ENCODE peak calls at places on chromosomes 2 and 18, in four cellular contexts. One of them, this sample, is unnamed.
A peak's percentile ranks its signal among the peaks of the same experiment; 100 is the strongest.

GRCh38 chr2:162123806-162124758 is 28.0 kb downstream of the GCG start:
- DNase-seq in cardiac fibroblast: peak; percentile 86
- DNase-seq in ovary: no peak
- DNase-seq in AG09319: no peak
- DNase-seq in this sample: no peak

GRCh38 chr2:69013123-69013836 is at the start of gene ANTXR1:
- DNase-seq in cardiac fibroblast: peak; percentile 83
- DNase-seq in ovary: peak; percentile 79
- DNase-seq in AG09319: no peak
- DNase-seq in this sample: peak; percentile 42

GRCh38 chr18:23238152-23238531 is 102.9 kb downstream of the CABLES1 start:
- DNase-seq in cardiac fibroblast: peak; percentile 91
- DNase-seq in AG09319: no peak
- DNase-seq in ovary: no peak
- DNase-seq in this sample: peak; percentile 11

GRCh38 chr2:234469251-234469845 is 27.5 kb downstream of the ARL4C start:
- DNase-seq in AG09319: no peak
- DNase-seq in cardiac fibroblast: no peak
- DNase-seq in ovary: no peak
- DNase-seq in this sample: no peak

GRCh38 chr2:232075080-232075479 is 113.6 kb downstream of the DIS3L2 start:
- DNase-seq in cardiac fibroblast: peak; percentile 73
- DNase-seq in AG09319: no peak
- DNase-seq in ovary: no peak
- DNase-seq in this sample: no peak

GRCh38 chr2:127621981-127622431 is 23.9 kb upstream of the GPR17 start:
- DNase-seq in AG09319: no peak
- DNase-seq in ovary: no peak
- DNase-seq in cardiac fibroblast: no peak
- DNase-seq in this sample: no peak

GRCh38 chr2:20035961-20036666 is 15.3 kb downstream of the LAPTM4A start:
- DNase-seq in ovary: no peak
- DNase-seq in cardiac fibroblast: no peak
- DNase-seq in AG09319: no peak
- DNase-seq in this sample: no peak

GRCh38 chr2:239296020-239296932 is 104.5 kb downstream of the HDAC4 start:
- DNase-seq in ovary: peak; percentile 20
- DNase-seq in AG09319: no peak
- DNase-seq in cardiac fibroblast: no peak
- DNase-seq in this sample: peak; percentile 36

GRCh38 chr18:8735274-8735673 is 29.9 kb downstream of the MTCL1 start:
- DNase-seq in AG09319: no peak
- DNase-seq in cardiac fibroblast: no peak
- DNase-seq in ovary: no peak
- DNase-seq in this sample: no peak

GRCh38 chr2:128362186-128362888 is 43.7 kb upstream of the HS6ST1 start:
- DNase-seq in cardiac fibroblast: no peak
- DNase-seq in AG09319: no peak
- DNase-seq in ovary: no peak
- DNase-seq in this sample: no peak

GRCh38 chr2:234290671-234291070 is 206.2 kb downstream of the ARL4C start:
- DNase-seq in cardiac fibroblast: no peak
- DNase-seq in ovary: no peak
- DNase-seq in AG09319: no peak
- DNase-seq in this sample: no peak

GRCh38 chr2:47070920-47071824 is 83.9 kb downstream of the STPG4 start:
- DNase-seq in AG09319: no peak
- DNase-seq in ovary: peak; percentile 63
- DNase-seq in cardiac fibroblast: peak; percentile 94
- DNase-seq in this sample: no peak

GRCh38 chr2:8437949-8438400 is 243.9 kb upstream of the ID2 start:
- DNase-seq in cardiac fibroblast: no peak
- DNase-seq in ovary: no peak
- DNase-seq in AG09319: no peak
- DNase-seq in this sample: no peak

GRCh38 chr2:126811101-126811500 is 87.6 kb upstream of the TEX51 start:
- DNase-seq in cardiac fibroblast: no peak
- DNase-seq in ovary: no peak
- DNase-seq in AG09319: no peak
- DNase-seq in this sample: no peak

GRCh38 chr2:117958186-117958585 is 55.7 kb downstream of the CCDC93 start:
- DNase-seq in AG09319: peak; percentile 81
- DNase-seq in cardiac fibroblast: peak; percentile 88
- DNase-seq in ovary: no peak
- DNase-seq in this sample: no peak

GRCh38 chr2:33264766-33265165 is 211.7 kb upstream of the RASGRP3 start:
- DNase-seq in cardiac fibroblast: peak; percentile 32
- DNase-seq in AG09319: no peak
- DNase-seq in ovary: no peak
- DNase-seq in this sample: no peak

GRCh38 chr2:100781523-100782375 is 38.2 kb upstream of the NPAS2 start:
- DNase-seq in cardiac fibroblast: no peak
- DNase-seq in AG09319: no peak
- DNase-seq in ovary: no peak
- DNase-seq in this sample: no peak

GRCh38 chr18:37419272-37419671 is 146.3 kb downstream of the CELF4 start:
- DNase-seq in AG09319: no peak
- DNase-seq in cardiac fibroblast: no peak
- DNase-seq in ovary: no peak
- DNase-seq in this sample: no peak

GRCh38 chr2:46871976-46872381 is 43.6 kb downstream of the MCFD2 start:
- DNase-seq in AG09319: no peak
- DNase-seq in cardiac fibroblast: no peak
- DNase-seq in ovary: no peak
- DNase-seq in this sample: no peak

GRCh38 chr2:38635139-38635538 is 30.8 kb upstream of the GALM start:
- DNase-seq in AG09319: no peak
- DNase-seq in ovary: no peak
- DNase-seq in cardiac fibroblast: no peak
- DNase-seq in this sample: no peak

GRCh38 chr2:216372761-216373291 is 543 bp upstream of the MARCHF4 start:
- DNase-seq in ovary: no peak
- DNase-seq in cardiac fibroblast: peak; percentile 94
- DNase-seq in AG09319: peak; percentile 16
- DNase-seq in this sample: no peak

GRCh38 chr2:39266139-39266805 is 22.5 kb upstream of the CDKL4 start:
- DNase-seq in cardiac fibroblast: peak; percentile 24
- DNase-seq in ovary: no peak
- DNase-seq in AG09319: no peak
- DNase-seq in this sample: no peak

GRCh38 chr2:47602996-47603395 is 179.9 kb upstream of the MSH6 start:
- DNase-seq in cardiac fibroblast: peak; percentile 33
- DNase-seq in AG09319: no peak
- DNase-seq in ovary: no peak
- DNase-seq in this sample: no peak

GRCh38 chr18:21741511-21742322 is 1.1 kb downstream of the MIB1 start:
- DNase-seq in ovary: peak; percentile 69
- DNase-seq in AG09319: no peak
- DNase-seq in cardiac fibroblast: peak; percentile 23
- DNase-seq in this sample: no peak

GRCh38 chr2:66547113-66547512 is 112.2 kb downstream of the MEIS1 start:
- DNase-seq in AG09319: no peak
- DNase-seq in cardiac fibroblast: peak; percentile 38
- DNase-seq in ovary: no peak
- DNase-seq in this sample: no peak

GRCh38 chr2:102042196-102043041 is 50.7 kb downstream of the IL1R2 start:
- DNase-seq in ovary: no peak
- DNase-seq in cardiac fibroblast: no peak
- DNase-seq in AG09319: no peak
- DNase-seq in this sample: no peak

GRCh38 chr2:49940616-49941015 is 786.3 kb upstream of the FSHR start:
- DNase-seq in cardiac fibroblast: no peak
- DNase-seq in ovary: no peak
- DNase-seq in AG09319: no peak
- DNase-seq in this sample: no peak

GRCh38 chr2:96869824-96870630 is at the start of gene SEMA4C:
- DNase-seq in cardiac fibroblast: peak; percentile 31
- DNase-seq in AG09319: no peak
- DNase-seq in ovary: peak; percentile 82
- DNase-seq in this sample: peak; percentile 62

GRCh38 chr18:34866739-34867138 is 156.6 kb downstream of the DTNA start:
- DNase-seq in AG09319: no peak
- DNase-seq in cardiac fibroblast: peak; percentile 42
- DNase-seq in ovary: no peak
- DNase-seq in this sample: no peak

GRCh38 chr18:34864836-34865497 is 154.9 kb downstream of the DTNA start:
- DNase-seq in cardiac fibroblast: no peak
- DNase-seq in AG09319: no peak
- DNase-seq in ovary: no peak
- DNase-seq in this sample: no peak

GRCh38 chr18:34870916-34871315 is 160.8 kb downstream of the DTNA start:
- DNase-seq in AG09319: no peak
- DNase-seq in ovary: no peak
- DNase-seq in cardiac fibroblast: no peak
- DNase-seq in this sample: no peak

GRCh38 chr18:34866310-34866709 is 156.2 kb downstream of the DTNA start:
- DNase-seq in AG09319: no peak
- DNase-seq in cardiac fibroblast: no peak
- DNase-seq in ovary: no peak
- DNase-seq in this sample: no peak

DNA sequence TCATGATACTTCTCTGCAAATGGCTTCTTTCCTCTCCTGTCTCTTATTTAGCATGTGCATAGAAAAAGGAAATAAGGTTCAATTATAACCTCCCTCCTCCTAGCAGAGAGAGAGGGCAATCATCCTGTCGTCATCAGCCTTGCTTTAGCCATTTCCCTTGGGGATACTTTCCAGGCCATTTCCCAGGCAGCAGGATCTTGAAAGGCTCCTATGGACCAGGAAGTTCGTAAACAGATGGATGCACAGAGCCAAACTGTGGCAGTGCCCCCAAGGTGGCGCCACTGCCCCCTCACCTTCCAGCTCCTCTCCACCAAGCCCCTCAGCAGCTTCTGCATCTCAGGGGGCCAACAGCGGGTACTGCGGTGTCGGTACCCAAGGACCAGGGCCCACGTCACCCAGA is 157.4 kb downstream of the DTNA start:
- DNase-seq in ovary: no peak
- DNase-seq in cardiac fibroblast: peak; percentile 38
- DNase-seq in AG09319: no peak
- DNase-seq in this sample: no peak
- TF ChIP-seq CTCF in ovary: no peak
- TF ChIP-seq CTCF in cardiac fibroblast: peak; percentile 37
- TF ChIP-seq CTCF in AG09319: peak; percentile 20
- TF ChIP-seq CTCF in this sample: no peak

DNA sequence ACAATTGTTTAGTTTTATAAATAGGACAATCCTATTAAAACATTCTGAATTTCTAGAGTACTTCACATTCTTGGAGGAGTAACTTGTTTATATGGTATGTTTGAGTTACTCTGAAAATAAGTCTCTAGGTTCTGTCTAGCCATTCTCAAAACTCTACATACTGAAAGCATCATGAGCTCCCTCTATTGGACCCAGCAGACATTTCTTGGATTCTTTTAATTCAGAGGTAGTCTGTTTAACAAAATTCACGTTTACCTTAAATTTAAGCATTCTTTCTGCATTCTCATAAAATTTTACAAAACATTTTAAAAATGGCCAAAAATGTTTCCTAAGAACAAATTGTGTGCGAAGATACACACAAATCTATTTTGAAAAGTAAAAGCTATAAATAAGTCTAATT is 15.3 kb downstream of the SP9 start:
- DNase-seq in cardiac fibroblast: peak; percentile 45
- DNase-seq in ovary: no peak
- DNase-seq in AG09319: no peak
- DNase-seq in this sample: no peak
- TF ChIP-seq CTCF in cardiac fibroblast: peak; percentile 38
- TF ChIP-seq CTCF in ovary: no peak
- TF ChIP-seq CTCF in AG09319: peak; percentile 57
- TF ChIP-seq CTCF in this sample: no peak

GRCh38 chr2:191947235-191947634 is 100.3 kb upstream of the CAVIN2 start:
- DNase-seq in cardiac fibroblast: no peak
- DNase-seq in AG09319: no peak
- DNase-seq in ovary: no peak
- DNase-seq in this sample: no peak
- TF ChIP-seq CTCF in cardiac fibroblast: no peak
- TF ChIP-seq CTCF in AG09319: no peak
- TF ChIP-seq CTCF in ovary: no peak
- TF ChIP-seq CTCF in this sample: no peak

DNA sequence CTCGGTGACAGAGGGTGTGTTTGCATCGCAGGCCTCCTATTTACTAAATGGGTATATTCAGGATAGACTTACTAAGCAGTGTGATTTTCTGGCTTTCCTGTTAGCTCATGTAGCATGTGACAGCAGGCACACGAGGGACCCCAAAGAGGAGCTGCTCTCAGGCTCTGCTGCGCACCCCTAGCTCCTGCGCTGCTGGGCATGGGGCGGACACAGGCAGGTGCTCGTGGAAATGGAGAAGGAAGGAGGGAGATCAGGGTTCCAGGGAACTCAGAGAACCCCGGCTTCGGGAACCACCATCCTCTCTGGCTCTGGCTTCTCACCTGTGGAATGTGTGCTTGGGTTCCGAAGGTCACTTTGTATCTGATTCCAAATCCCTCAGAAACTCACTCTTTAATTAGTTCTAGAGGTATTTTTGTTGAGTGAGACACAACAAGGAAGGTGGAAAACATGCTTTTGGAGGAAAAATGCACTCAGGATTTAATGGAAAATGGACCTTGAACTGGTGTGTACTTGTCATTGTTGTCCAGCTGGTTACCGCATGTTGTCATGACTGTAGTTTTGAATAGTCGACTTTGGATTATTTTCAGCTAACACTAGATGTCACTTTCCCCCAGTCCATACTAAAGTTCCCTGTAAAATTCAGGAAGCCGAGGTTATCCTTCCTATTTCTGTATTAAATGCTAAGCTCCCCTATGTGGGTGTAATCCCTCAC is 3.5 kb downstream of the SNTG2 start:
- DNase-seq in cardiac fibroblast: peak; percentile 47
- DNase-seq in ovary: no peak
- DNase-seq in AG09319: no peak
- DNase-seq in this sample: no peak
- TF ChIP-seq CTCF in cardiac fibroblast: peak; percentile 25
- TF ChIP-seq CTCF in ovary: no peak
- TF ChIP-seq CTCF in AG09319: peak; percentile 32
- TF ChIP-seq CTCF in this sample: peak; percentile 26

This sample was measured in dorsolateral prefrontal cortex.